ENCODE peak calls at places on chromosome 20, in ten cellular contexts. H, E, J, S, R, G, K, Q, M and T are unnamed samples.

GRCh38 chr20:40683221-40683893 is 5.7 kb downstream of the MAFB start:
- DNase-seq in E (peak; percentile 16), H (no peak), S (no peak), R (no peak), J (no peak), Q (peak; percentile 59), K (no peak), M (no peak), G (no peak), T (no peak)

GRCh38 chr20:5766085-5766764 is 16.0 kb downstream of the SHLD1 start:
- DNase-seq in Q (no peak), K (no peak), M (no peak), G (no peak), S (no peak), R (no peak), J (no peak), H (no peak), E (no peak), T (no peak)

GRCh38 chr20:3123542-3123941 is 36.1 kb downstream of the FASTKD5 start:
- DNase-seq in G (no peak), E (no peak), M (no peak), K (no peak), H (no peak), J (no peak), Q (no peak), R (no peak), S (no peak), T (no peak)

GRCh38 chr20:38057351-38057972 is 23.9 kb downstream of the RPRD1B start:
- DNase-seq in M (peak; percentile 14), J (peak; percentile 78), E (peak; percentile 80), S (no peak), R (peak; percentile 79), Q (peak; percentile 83), K (peak; percentile 50), H (peak; percentile 93), G (no peak), T (peak; percentile 46)

GRCh38 chr20:34771680-34772081 is 53.8 kb downstream of the NCOA6 start:
- DNase-seq in H (no peak), S (no peak), J (no peak), K (no peak), M (no peak), E (no peak), G (no peak), R (no peak), Q (no peak), T (no peak)

GRCh38 chr20:8228315-8228714 is 96.2 kb downstream of the PLCB1 start:
- DNase-seq in G (no peak), R (no peak), M (no peak), H (no peak), E (no peak), J (no peak), K (no peak), Q (no peak), S (no peak), T (no peak)

GRCh38 chr20:1286267-1287036 is 20.4 kb downstream of the SNPH start:
- DNase-seq in K (no peak), G (no peak), R (no peak), J (no peak), Q (no peak), E (no peak), H (no peak), S (no peak), M (no peak), T (no peak)

GRCh38 chr20:35511814-35512420 is 17.5 kb downstream of the C20orf173 start:
- DNase-seq in J (no peak), M (no peak), R (no peak), K (no peak), S (no peak), H (no peak), E (peak; percentile 43), G (no peak), Q (no peak), T (no peak)

GRCh38 chr20:63833776-63834544 is 2.9 kb upstream of the ZBTB46 start:
- DNase-seq in K (no peak), M (no peak), Q (no peak), J (no peak), R (no peak), H (no peak), S (no peak), G (no peak), E (no peak), T (no peak)

GRCh38 chr20:5222919-5223634 is 93.7 kb downstream of the PROKR2 start:
- DNase-seq in S (peak; percentile 21), J (no peak), G (peak; percentile 17), Q (no peak), E (peak; percentile 62), R (peak; percentile 65), M (peak; percentile 47), H (peak; percentile 66), K (peak; percentile 47), T (peak; percentile 7)

GRCh38 chr20:35111141-35111888 is 18.7 kb upstream of the TRPC4AP start:
- DNase-seq in M (no peak), G (no peak), J (no peak), Q (no peak), E (no peak), S (no peak), R (no peak), H (no peak), K (no peak), T (no peak)

GRCh38 chr20:59790388-59790787 is 143.0 kb downstream of the SYCP2 start:
- DNase-seq in G (no peak), J (no peak), M (no peak), K (no peak), Q (peak; percentile 6), R (no peak), E (no peak), S (no peak), H (no peak), T (no peak)

GRCh38 chr20:48621256-48622078 is 206.3 kb downstream of the PREX1 start:
- DNase-seq in G (no peak), R (no peak), S (no peak), M (no peak), Q (no peak), E (no peak), J (no peak), K (no peak), H (no peak), T (no peak)

GRCh38 chr20:13771853-13772453 is 12.8 kb downstream of the ESF1 start:
- DNase-seq in Q (no peak), M (peak; percentile 43), K (no peak), S (no peak), R (no peak), G (no peak), J (no peak), H (no peak), E (no peak), T (no peak)

GRCh38 chr20:50335866-50336265 is 145.2 kb downstream of the CEBPB start:
- DNase-seq in Q (no peak), K (no peak), H (no peak), G (no peak), M (no peak), S (no peak), J (no peak), R (no peak), E (no peak), T (no peak)

GRCh38 chr20:10347481-10347880 is 86.5 kb downstream of the MKKS start:
- DNase-seq in K (no peak), H (no peak), E (no peak), Q (no peak), G (no peak), S (no peak), M (no peak), R (no peak), J (no peak), T (no peak)

GRCh38 chr20:35478804-35479472 is 23.5 kb downstream of the CEP250 start:
- DNase-seq in Q (no peak), K (no peak), M (no peak), J (no peak), G (no peak), S (no peak), E (peak; percentile 19), R (peak; percentile 16), H (no peak), T (no peak)

GRCh38 chr20:35791823-35792222 is 20.0 kb downstream of the PHF20 start:
- DNase-seq in K (no peak), H (no peak), Q (no peak), R (no peak), S (peak; percentile 86), E (no peak), G (no peak), M (no peak), J (no peak), T (no peak)

GRCh38 chr20:49858076-49858565 is 45.5 kb downstream of the SLC9A8 start:
- DNase-seq in H (no peak), J (no peak), G (no peak), Q (no peak), R (no peak), S (no peak), K (no peak), M (no peak), E (no peak), T (no peak)

GRCh38 chr20:1863296-1863695 is 31.9 kb upstream of the SIRPA start:
- DNase-seq in S (no peak), R (no peak), J (no peak), H (no peak), G (no peak), M (no peak), K (no peak), Q (no peak), E (no peak), T (no peak)

GRCh38 chr20:53154540-53154939 is 182.4 kb downstream of the TSHZ2 start:
- DNase-seq in R (no peak), S (no peak), G (no peak), H (no peak), Q (no peak), J (no peak), M (no peak), K (no peak), E (no peak), T (no peak)

GRCh38 chr20:40452758-40453157 is 236.3 kb downstream of the MAFB start:
- DNase-seq in R (no peak), K (no peak), S (no peak), E (no peak), J (no peak), H (no peak), M (no peak), Q (no peak), G (no peak), T (no peak)

GRCh38 chr20:32896521-32897280 is 38.0 kb downstream of the EFCAB8 start:
- DNase-seq in S (no peak), H (no peak), K (no peak), J (no peak), G (no peak), M (no peak), E (no peak), R (no peak), Q (no peak), T (no peak)

GRCh38 chr20:10338781-10339180 is 95.2 kb downstream of the MKKS start:
- DNase-seq in S (no peak), H (no peak), J (no peak), E (no peak), Q (no peak), G (no peak), M (no peak), K (no peak), R (no peak), T (no peak)

GRCh38 chr20:37937686-37938085 is 34.8 kb downstream of the VSTM2L start:
- DNase-seq in M (no peak), J (no peak), G (no peak), S (no peak), Q (no peak), R (no peak), K (no peak), E (no peak), H (no peak), T (no peak)

GRCh38 chr20:49979030-49979832 is 3.5 kb upstream of the SNAI1 start:
- DNase-seq in G (no peak), K (peak; percentile 38), H (no peak), M (no peak), R (peak; percentile 71), J (no peak), Q (peak; percentile 80), E (peak; percentile 77), S (no peak), T (peak; percentile 53)

GRCh38 chr20:57611605-57612311 is 8.5 kb downstream of the ZBP1 start:
- DNase-seq in J (no peak), R (no peak), G (no peak), Q (no peak), E (no peak), S (no peak), M (no peak), K (no peak), H (peak; percentile 49), T (no peak)

GRCh38 chr20:23096986-23097520 is 10.9 kb upstream of the CD93 start:
- DNase-seq in M (no peak), G (no peak), Q (no peak), R (no peak), E (no peak), K (no peak), H (peak; percentile 39), S (no peak), J (no peak), T (no peak)